ENCODE peak calls at places on chromosomes 5 and 9, in five cellular contexts. One of them, this sample, is unnamed.

GRCh38 chr5:52356311-52356918 is 431.3 kb upstream of the ITGA1 start:
- DNase-seq in SK-N-SH: peak; percentile 25
- DNase-seq in H1: no peak
- DNase-seq in K562: no peak
- DNase-seq in GM12878: no peak
- DNase-seq in this sample: no peak

GRCh38 chr5:457195-457961 is 14.4 kb downstream of the EXOC3 start:
- DNase-seq in SK-N-SH: no peak
- DNase-seq in H1: no peak
- DNase-seq in K562: no peak
- DNase-seq in GM12878: no peak
- DNase-seq in this sample: no peak

GRCh38 chr5:52864376-52864775 is 76.7 kb downstream of the ITGA1 start:
- DNase-seq in SK-N-SH: no peak
- DNase-seq in H1: no peak
- DNase-seq in K562: no peak
- DNase-seq in GM12878: no peak
- DNase-seq in this sample: no peak

GRCh38 chr9:30758726-30759446 is 1625.6 kb upstream of the ACO1 start:
- DNase-seq in SK-N-SH: no peak
- DNase-seq in H1: no peak
- DNase-seq in K562: no peak
- DNase-seq in GM12878: no peak
- DNase-seq in this sample: no peak

GRCh38 chr5:68544656-68545565 is 329.4 kb downstream of the PIK3R1 start:
- DNase-seq in SK-N-SH: no peak
- DNase-seq in H1: no peak
- DNase-seq in K562: peak; percentile 11
- DNase-seq in GM12878: no peak
- DNase-seq in this sample: no peak

GRCh38 chr5:124103671-124104070 is 591.7 kb downstream of the CSNK1G3 start:
- DNase-seq in SK-N-SH: no peak
- DNase-seq in H1: no peak
- DNase-seq in K562: no peak
- DNase-seq in GM12878: no peak
- DNase-seq in this sample: no peak

GRCh38 chr5:148224131-148224742 is 14.1 kb upstream of the MARCOL start:
- DNase-seq in SK-N-SH: no peak
- DNase-seq in H1: no peak
- DNase-seq in K562: no peak
- DNase-seq in GM12878: no peak
- DNase-seq in this sample: no peak

GRCh38 chr9:99490736-99491135 is 268.7 kb downstream of the SEC61B start:
- DNase-seq in SK-N-SH: no peak
- DNase-seq in H1: no peak
- DNase-seq in K562: no peak
- DNase-seq in GM12878: no peak
- DNase-seq in this sample: no peak

GRCh38 chr9:108609227-108609894 is 246.4 kb downstream of the ACTL7B start:
- DNase-seq in SK-N-SH: no peak
- DNase-seq in H1: no peak
- DNase-seq in K562: no peak
- DNase-seq in GM12878: no peak
- DNase-seq in this sample: no peak

GRCh38 chr9:4082948-4083347 is 216.9 kb downstream of the GLIS3 start:
- DNase-seq in SK-N-SH: no peak
- DNase-seq in H1: no peak
- DNase-seq in K562: no peak
- DNase-seq in GM12878: no peak
- DNase-seq in this sample: no peak

GRCh38 chr5:64836786-64837185 is 68.1 kb downstream of the CWC27 start:
- DNase-seq in SK-N-SH: no peak
- DNase-seq in H1: no peak
- DNase-seq in K562: no peak
- DNase-seq in GM12878: no peak
- DNase-seq in this sample: no peak

GRCh38 chr9:92971121-92971520 is 23.8 kb downstream of the FGD3 start:
- DNase-seq in SK-N-SH: no peak
- DNase-seq in H1: peak; percentile 46
- DNase-seq in K562: no peak
- DNase-seq in GM12878: no peak
- DNase-seq in this sample: no peak

GRCh38 chr9:113943112-113944009 is 67.3 kb downstream of the ZNF618 start:
- DNase-seq in SK-N-SH: no peak
- DNase-seq in H1: peak; percentile 39
- DNase-seq in K562: no peak
- DNase-seq in GM12878: no peak
- DNase-seq in this sample: no peak

GRCh38 chr5:56481147-56481997 is 248.2 kb upstream of the ANKRD55 start:
- DNase-seq in SK-N-SH: peak; percentile 70
- DNase-seq in H1: peak; percentile 60
- DNase-seq in K562: no peak
- DNase-seq in GM12878: peak; percentile 23
- DNase-seq in this sample: peak; percentile 35

GRCh38 chr9:132502480-132502879 is 79.9 kb upstream of the BARHL1 start:
- DNase-seq in SK-N-SH: no peak
- DNase-seq in H1: no peak
- DNase-seq in K562: no peak
- DNase-seq in GM12878: no peak
- DNase-seq in this sample: no peak

GRCh38 chr5:55484531-55484930 is 50.2 kb downstream of the PLPP1 start:
- DNase-seq in SK-N-SH: no peak
- DNase-seq in H1: no peak
- DNase-seq in K562: no peak
- DNase-seq in GM12878: no peak
- DNase-seq in this sample: no peak

GRCh38 chr9:82679488-82679887 is 383.5 kb downstream of the RASEF start:
- DNase-seq in SK-N-SH: no peak
- DNase-seq in H1: no peak
- DNase-seq in K562: no peak
- DNase-seq in GM12878: no peak
- DNase-seq in this sample: no peak

GRCh38 chr9:3863114-3863528 is 337.3 kb upstream of the RFX3 start:
- DNase-seq in SK-N-SH: peak; percentile 35
- DNase-seq in H1: no peak
- DNase-seq in K562: no peak
- DNase-seq in GM12878: no peak
- DNase-seq in this sample: no peak

GRCh38 chr5:158435161-158435616 is 576.2 kb upstream of the CLINT1 start:
- DNase-seq in SK-N-SH: no peak
- DNase-seq in H1: no peak
- DNase-seq in K562: no peak
- DNase-seq in GM12878: peak; percentile 47
- DNase-seq in this sample: no peak

GRCh38 chr9:121242955-121243346 is 25.0 kb upstream of the GSN start:
- DNase-seq in SK-N-SH: no peak
- DNase-seq in H1: no peak
- DNase-seq in K562: no peak
- DNase-seq in GM12878: no peak
- DNase-seq in this sample: no peak

GRCh38 chr5:149212203-149212951 is 59.3 kb upstream of the AFAP1L1 start:
- DNase-seq in SK-N-SH: no peak
- DNase-seq in H1: no peak
- DNase-seq in K562: no peak
- DNase-seq in GM12878: no peak
- DNase-seq in this sample: no peak

GRCh38 chr5:10566556-10567068 is 2.7 kb downstream of the ANKRD33B start:
- DNase-seq in SK-N-SH: no peak
- DNase-seq in H1: no peak
- DNase-seq in K562: no peak
- DNase-seq in GM12878: no peak
- DNase-seq in this sample: no peak

GRCh38 chr5:119418782-119419101 is 33.6 kb upstream of the HSD17B4 start:
- DNase-seq in SK-N-SH: no peak
- DNase-seq in H1: no peak
- DNase-seq in K562: peak; percentile 18
- DNase-seq in GM12878: no peak
- DNase-seq in this sample: no peak

GRCh38 chr5:127858116-127858784 is 155.1 kb downstream of the CCDC192 start:
- DNase-seq in SK-N-SH: peak; percentile 4
- DNase-seq in H1: no peak
- DNase-seq in K562: no peak
- DNase-seq in GM12878: no peak
- DNase-seq in this sample: no peak

GRCh38 chr5:1503301-1504243 is 20.2 kb downstream of the LPCAT1 start:
- DNase-seq in SK-N-SH: no peak
- DNase-seq in H1: no peak
- DNase-seq in K562: peak; percentile 65
- DNase-seq in GM12878: no peak
- DNase-seq in this sample: no peak

GRCh38 chr9:116002624-116003023 is 151.0 kb upstream of the PAPPA start:
- DNase-seq in SK-N-SH: no peak
- DNase-seq in H1: no peak
- DNase-seq in K562: no peak
- DNase-seq in GM12878: no peak
- DNase-seq in this sample: no peak

GRCh38 chr9:131404987-131405386 is 11.1 kb downstream of the PRRC2B start:
- DNase-seq in SK-N-SH: no peak
- DNase-seq in H1: no peak
- DNase-seq in K562: peak; percentile 16
- DNase-seq in GM12878: no peak
- DNase-seq in this sample: no peak

GRCh38 chr9:131406567-131407436 is 12.9 kb downstream of the PRRC2B start:
- DNase-seq in SK-N-SH: no peak
- DNase-seq in H1: no peak
- DNase-seq in K562: no peak
- DNase-seq in GM12878: no peak
- DNase-seq in this sample: no peak

GRCh38 chr9:131404581-131404980 is 10.7 kb downstream of the PRRC2B start:
- DNase-seq in SK-N-SH: no peak
- DNase-seq in H1: no peak
- DNase-seq in K562: peak; percentile 45
- DNase-seq in GM12878: no peak
- DNase-seq in this sample: no peak

GRCh38 chr9:131405429-131405828 is 11.5 kb downstream of the PRRC2B start:
- DNase-seq in SK-N-SH: no peak
- DNase-seq in H1: peak; percentile 70
- DNase-seq in K562: peak; percentile 3
- DNase-seq in GM12878: no peak
- DNase-seq in this sample: no peak

GRCh38 chr9:131405858-131406566 is 12.1 kb downstream of the PRRC2B start:
- DNase-seq in SK-N-SH: no peak
- DNase-seq in H1: peak; percentile 51
- DNase-seq in K562: no peak
- DNase-seq in GM12878: no peak
- DNase-seq in this sample: no peak
- TF ChIP-seq GABPA in SK-N-SH: no peak
- TF ChIP-seq GABPA in H1: no peak
- TF ChIP-seq GABPA in K562: no peak
- TF ChIP-seq GABPA in GM12878: no peak
- TF ChIP-seq GABPA in this sample: no peak

DNA sequence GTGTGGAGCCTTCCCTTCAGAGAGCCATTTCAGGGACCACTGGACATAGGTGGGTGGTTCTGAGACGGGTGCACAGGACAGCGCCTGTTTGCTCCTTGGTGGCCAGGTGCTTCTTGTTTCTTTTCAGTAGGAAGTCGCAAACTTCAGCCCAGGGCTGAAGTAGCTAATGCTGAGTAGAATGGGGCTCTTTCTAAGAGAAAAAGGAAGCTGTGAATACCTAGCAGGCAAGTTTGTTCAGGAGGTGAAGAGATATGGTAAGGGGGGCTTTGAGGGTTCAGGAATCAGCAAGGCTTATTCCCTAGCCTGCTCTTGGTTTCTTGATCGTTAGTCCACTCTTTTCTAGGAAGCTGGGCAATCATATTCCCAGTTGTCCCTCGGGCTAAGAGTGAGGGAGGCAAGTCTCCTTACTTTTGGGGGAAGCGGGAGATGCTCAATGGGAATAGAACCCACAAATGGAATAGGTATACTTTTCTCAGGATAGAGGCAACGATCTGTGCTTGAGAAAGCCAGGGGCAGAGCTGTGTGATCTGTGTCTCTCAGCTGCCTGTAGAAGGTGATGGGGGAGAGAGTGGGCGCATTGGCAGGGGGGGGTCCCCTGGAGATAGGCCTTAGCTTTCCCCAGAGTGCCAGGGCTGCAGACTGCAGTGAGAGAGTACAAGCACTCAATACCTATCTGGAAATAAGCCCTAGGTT is 1.9 kb upstream of the PURA start:
- DNase-seq in SK-N-SH: no peak
- DNase-seq in H1: no peak
- DNase-seq in K562: peak; percentile 43
- DNase-seq in GM12878: no peak
- DNase-seq in this sample: no peak
- TF ChIP-seq SIN3A in SK-N-SH: no peak
- TF ChIP-seq SIN3A in H1: no peak
- TF ChIP-seq SIN3A in K562: no peak
- TF ChIP-seq SIN3A in GM12878: no peak
- TF ChIP-seq SIN3A in this sample: no peak

DNA sequence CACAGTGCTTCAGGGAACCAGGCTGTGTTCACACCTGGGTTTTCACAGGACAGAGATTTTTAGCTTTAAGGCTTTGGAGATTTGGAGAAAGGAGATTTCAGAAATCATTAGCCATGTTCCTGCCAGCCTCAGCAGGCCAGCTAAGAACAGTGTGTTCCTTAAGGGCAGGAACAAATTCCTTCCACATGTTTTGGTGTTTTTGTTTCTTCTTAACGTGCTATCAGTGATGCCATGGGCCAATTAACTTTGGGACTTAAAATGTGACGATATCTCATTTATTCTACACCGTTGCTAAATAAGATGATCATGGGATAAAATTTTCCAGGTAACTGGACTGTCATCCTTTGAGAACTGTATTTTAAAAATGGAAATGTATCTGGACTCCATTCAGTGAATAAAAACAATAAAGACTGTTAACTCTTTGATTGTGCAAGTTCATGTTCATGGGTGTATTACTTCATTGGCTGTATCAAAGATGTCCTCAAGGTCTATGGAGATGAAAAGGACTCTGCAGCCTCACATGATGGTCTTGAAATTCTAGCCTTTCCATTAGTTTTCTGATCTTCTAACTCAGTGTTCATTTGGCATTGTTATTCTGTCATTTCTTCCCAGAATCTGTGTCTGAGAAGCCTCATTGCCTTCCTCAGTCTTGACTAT is 72.3 kb downstream of the ZNF366 start:
- DNase-seq in SK-N-SH: no peak
- DNase-seq in H1: no peak
- DNase-seq in K562: no peak
- DNase-seq in GM12878: no peak
- DNase-seq in this sample: no peak
- TF ChIP-seq GABPA in SK-N-SH: no peak
- TF ChIP-seq GABPA in H1: no peak
- TF ChIP-seq GABPA in K562: no peak
- TF ChIP-seq GABPA in GM12878: no peak
- TF ChIP-seq GABPA in this sample: no peak

DNA sequence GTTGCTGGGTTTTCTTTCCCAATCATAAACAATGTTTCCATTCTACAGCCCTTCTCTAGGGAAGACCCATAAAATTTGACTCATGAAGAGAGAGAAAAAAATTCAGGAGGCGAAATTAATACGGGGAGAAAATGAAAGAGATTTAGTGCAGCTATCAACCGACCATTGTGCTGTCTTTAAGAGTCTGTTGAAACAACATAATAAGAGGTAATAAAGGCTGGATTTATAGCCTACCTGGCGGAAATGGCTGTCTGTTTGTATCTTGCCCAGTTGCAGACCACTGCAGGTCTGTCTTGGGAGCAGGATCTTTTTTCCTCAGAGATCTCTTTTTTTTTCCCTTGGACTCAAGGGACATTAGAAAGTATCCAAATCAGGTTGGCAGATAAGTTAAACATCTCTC is 67.0 kb downstream of the TLR4 start:
- DNase-seq in SK-N-SH: no peak
- DNase-seq in H1: no peak
- DNase-seq in K562: no peak
- DNase-seq in GM12878: no peak
- DNase-seq in this sample: no peak
- TF ChIP-seq SIN3A in SK-N-SH: no peak
- TF ChIP-seq SIN3A in H1: no peak
- TF ChIP-seq SIN3A in K562: no peak
- TF ChIP-seq SIN3A in GM12878: no peak
- TF ChIP-seq SIN3A in this sample: no peak

This sample was measured in HepG2.